ENCODE peak calls at places on chromosomes 12 and 14, in seven cellular contexts. G, J, M, A, F, W and R are unnamed samples.
A peak's percentile ranks its signal among the peaks of the same experiment; 100 is the strongest.

GRCh38 chr14:102644523-102644922 is 52.1 kb downstream of the RCOR1 start:
- DNase-seq in G (no peak), J (no peak), M (no peak), A (no peak), F (no peak), W (no peak), R (no peak)

GRCh38 chr14:52683985-52684520 is 11.3 kb downstream of the ERO1A start:
- DNase-seq in G (no peak), J (no peak), M (no peak), A (no peak), F (no peak), W (no peak), R (no peak)

GRCh38 chr12:132006056-132006680 is 56.4 kb downstream of the EP400 start:
- DNase-seq in G (no peak), J (no peak), M (no peak), A (no peak), F (no peak), W (no peak), R (no peak)

GRCh38 chr12:123113038-123113437 is 37.9 kb downstream of the PITPNM2 start:
- DNase-seq in G (no peak), J (no peak), M (no peak), A (no peak), F (no peak), W (no peak), R (no peak)

GRCh38 chr14:34465069-34465859 is 3.2 kb upstream of the SPTSSA start:
- DNase-seq in G (no peak), J (peak; percentile 66), M (no peak), A (no peak), F (peak; percentile 54), W (no peak), R (peak; percentile 42)

GRCh38 chr14:92724516-92725340 is 23.7 kb downstream of the LGMN start:
- DNase-seq in G (no peak), J (no peak), M (no peak), A (no peak), F (peak; percentile 89), W (no peak), R (no peak)

GRCh38 chr12:20444595-20445170 is 76.3 kb downstream of the PDE3A start:
- DNase-seq in G (no peak), J (no peak), M (no peak), A (no peak), F (no peak), W (no peak), R (no peak)

GRCh38 chr12:98653866-98654493 is 8.9 kb downstream of the APAF1 start:
- DNase-seq in G (peak; percentile 61), J (peak; percentile 35), M (peak; percentile 42), A (no peak), F (peak; percentile 68), W (no peak), R (peak; percentile 56)

GRCh38 chr14:57086271-57087162 is 182.2 kb downstream of the EXOC5 start:
- DNase-seq in G (no peak), J (no peak), M (no peak), A (no peak), F (no peak), W (no peak), R (no peak)

GRCh38 chr14:104335176-104335575 is 196.8 kb downstream of the KIF26A start:
- DNase-seq in G (no peak), J (no peak), M (no peak), A (no peak), F (no peak), W (no peak), R (no peak)

GRCh38 chr14:99560946-99561683 is 42.9 kb downstream of the CCDC85C start:
- DNase-seq in G (peak; percentile 75), J (no peak), M (no peak), A (no peak), F (no peak), W (no peak), R (peak; percentile 51)

GRCh38 chr12:16670456-16671050 is 64.6 kb upstream of the LMO3 start:
- DNase-seq in G (no peak), J (no peak), M (no peak), A (no peak), F (no peak), W (no peak), R (no peak)

GRCh38 chr14:66422019-66422946 is 63.9 kb upstream of the CCDC196 start:
- DNase-seq in G (no peak), J (no peak), M (no peak), A (no peak), F (no peak), W (no peak), R (no peak)

GRCh38 chr12:73952304-73952703 is 585.3 kb upstream of the ATXN7L3B start:
- DNase-seq in G (no peak), J (no peak), M (no peak), A (no peak), F (no peak), W (no peak), R (no peak)

GRCh38 chr14:103099081-103099732 is 4.7 kb downstream of the EXOC3L4 start:
- DNase-seq in G (no peak), J (peak; percentile 86), M (no peak), A (no peak), F (peak; percentile 97), W (no peak), R (no peak)

DNA sequence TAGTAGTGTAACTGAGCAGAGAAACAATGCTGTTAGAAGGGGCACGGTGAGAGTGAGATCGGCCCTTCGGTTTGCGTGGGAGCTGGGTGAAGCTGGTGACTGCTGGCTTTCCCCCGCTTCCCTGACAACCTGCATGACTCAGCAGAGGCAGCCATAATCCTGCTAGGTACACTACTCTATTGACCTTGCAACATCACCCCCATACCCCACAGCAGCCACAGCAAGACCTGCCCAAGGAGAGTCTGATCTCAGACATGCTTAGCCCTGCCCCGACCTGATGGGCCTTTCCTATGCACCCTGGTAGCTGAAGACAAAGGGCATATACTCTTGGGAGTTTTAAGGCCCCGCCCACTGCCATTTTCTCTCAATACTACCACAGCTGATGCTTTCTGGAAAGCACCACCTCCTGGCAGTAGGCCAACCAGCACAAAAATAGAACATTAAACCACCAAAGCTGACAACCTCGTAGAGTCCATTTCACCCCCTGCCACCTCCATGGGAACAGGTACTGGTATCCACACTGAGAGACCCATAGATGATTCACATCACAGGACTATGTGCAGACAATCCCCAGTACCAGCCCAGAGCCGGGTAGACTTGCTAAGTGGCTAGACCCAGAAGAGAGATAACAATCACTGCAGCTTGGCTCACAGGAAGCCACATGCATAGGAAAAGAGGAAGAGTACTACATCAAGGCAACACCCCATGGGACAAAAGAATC is 75.9 kb upstream of the RGS6 start:
- DNase-seq in G (no peak), J (no peak), M (no peak), A (no peak), F (no peak), W (peak; percentile 64), R (no peak)
- TF ChIP-seq JUND in G (no peak), J (no peak), M (no peak), A (no peak), F (no peak), W (no peak), R (no peak)

GRCh38 chr12:67623259-67623658 is 25.3 kb upstream of the DYRK2 start:
- DNase-seq in G (no peak), J (no peak), M (no peak), A (no peak), F (no peak), W (no peak), R (no peak)

GRCh38 chr12:67621112-67621511 is 27.4 kb upstream of the DYRK2 start:
- DNase-seq in G (no peak), J (no peak), M (no peak), A (no peak), F (no peak), W (no peak), R (no peak)

GRCh38 chr12:67625004-67625403 is 23.5 kb upstream of the DYRK2 start:
- DNase-seq in G (no peak), J (no peak), M (no peak), A (no peak), F (no peak), W (no peak), R (no peak)

GRCh38 chr12:67624355-67624754 is 24.2 kb upstream of the DYRK2 start:
- DNase-seq in G (no peak), J (no peak), M (no peak), A (no peak), F (no peak), W (no peak), R (no peak)

GRCh38 chr12:67621926-67622325 is 26.6 kb upstream of the DYRK2 start:
- DNase-seq in G (no peak), J (no peak), M (no peak), A (no peak), F (no peak), W (no peak), R (no peak)
- TF ChIP-seq JUND in G (no peak), J (no peak), M (no peak), A (no peak), F (no peak), W (no peak), R (no peak)

DNA sequence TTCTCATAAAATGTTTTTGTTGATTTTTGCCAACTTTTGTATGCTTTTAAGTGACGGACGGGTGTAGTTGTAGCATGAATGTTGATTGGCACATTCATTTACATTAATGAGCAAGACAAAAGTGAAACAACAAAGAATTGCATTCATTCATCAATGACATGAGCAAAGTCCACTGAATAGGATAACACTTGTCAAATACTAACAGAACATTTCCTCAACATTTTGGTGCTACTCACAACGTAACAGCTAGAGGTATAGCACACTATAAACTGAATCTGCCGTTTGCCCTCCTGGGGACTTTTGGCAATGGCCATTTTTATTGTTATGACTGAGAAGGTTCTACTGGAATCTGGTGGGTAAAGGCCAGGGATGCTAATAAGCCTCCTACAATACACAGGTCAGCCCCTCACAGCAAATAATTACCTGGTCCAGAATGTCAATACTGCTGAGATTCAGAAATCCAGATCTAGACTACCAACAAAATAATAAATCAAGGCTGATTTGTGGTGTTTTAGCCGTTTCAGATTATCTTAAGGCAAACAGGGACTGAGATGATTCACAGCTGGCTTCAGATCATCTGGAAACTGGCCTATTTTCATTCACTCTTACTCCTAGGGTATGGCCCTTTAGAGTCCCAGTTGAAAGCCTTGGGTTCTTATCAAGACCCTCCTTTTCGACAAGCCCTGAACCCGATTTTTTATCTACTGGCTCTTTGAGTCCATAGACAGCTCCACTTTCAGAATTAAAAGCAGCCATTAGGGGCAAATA is 22.5 kb upstream of the CDKN3 start:
- DNase-seq in G (no peak), J (no peak), M (no peak), A (peak; percentile 30), F (peak; percentile 76), W (no peak), R (no peak)
- TF ChIP-seq JUND in G (no peak), J (no peak), M (no peak), A (no peak), F (no peak), W (no peak), R (no peak)

DNA sequence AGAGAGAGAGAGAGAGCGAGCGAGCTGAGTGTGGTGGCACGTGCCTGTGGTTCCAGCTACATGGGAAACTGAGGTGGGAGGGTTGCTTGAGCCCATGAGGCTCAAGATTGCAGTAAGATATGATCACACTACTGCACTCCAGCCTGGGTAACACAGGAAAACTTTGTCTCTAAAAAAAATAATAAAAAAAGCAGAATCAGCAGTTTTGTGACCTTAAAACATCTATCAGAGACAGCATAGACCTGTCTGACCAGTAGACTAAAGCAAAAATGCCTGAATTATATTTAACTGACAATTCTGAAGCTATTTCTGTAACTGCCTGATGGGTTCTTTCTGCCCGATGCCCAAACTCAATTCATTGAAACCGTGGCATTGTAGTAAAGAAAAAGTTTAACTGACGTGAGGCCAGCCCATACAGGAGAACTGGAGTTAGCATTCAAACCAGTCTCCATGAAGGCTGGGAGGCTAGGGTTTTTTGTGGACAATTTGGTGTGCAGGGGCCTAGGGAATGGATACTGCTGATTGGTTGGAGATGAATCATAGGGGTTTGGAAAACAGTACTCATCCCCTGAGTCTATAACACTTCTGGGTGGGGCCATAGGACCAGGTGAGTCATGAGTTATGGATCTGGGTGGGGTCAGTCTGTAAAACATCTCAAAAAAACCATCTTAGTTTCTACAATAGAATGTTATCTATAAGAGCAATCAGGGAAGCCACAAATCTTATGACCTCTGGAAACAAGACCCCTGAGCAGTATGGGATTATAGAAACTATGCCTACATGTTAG is 8.0 kb upstream of the RASSF8 start:
- DNase-seq in G (no peak), J (no peak), M (peak; percentile 21), A (no peak), F (no peak), W (no peak), R (no peak)
- TF ChIP-seq JUND in G (no peak), J (no peak), M (peak; percentile 21), A (no peak), F (no peak), W (no peak), R (no peak)